ENCODE peak calls at places on chromosomes 5 and 9, in five cellular contexts. M is kidney, Y is body of pancreas, V is lower lobe of right lung, H is fibroblast of lung. L is an unnamed sample.

GRCh38 chr9:32487981-32488380 is 38.0 kb downstream of the RIGI start:
- DNase-seq in V (no peak), H (peak; percentile 77), Y (no peak), M (no peak), L (no peak)

GRCh38 chr5:42985129-42986037 is 54.7 kb downstream of the ANXA2R start:
- DNase-seq in M (no peak), H (peak; percentile 86), Y (no peak), V (no peak), L (no peak)

GRCh38 chr5:119515192-119515591 is 62.9 kb downstream of the HSD17B4 start:
- DNase-seq in Y (no peak), V (no peak), M (no peak), H (peak; percentile 52), L (no peak)

GRCh38 chr9:131500939-131501541 is 1.7 kb upstream of the POMT1 start:
- DNase-seq in M (no peak), Y (no peak), H (peak; percentile 67), V (no peak), L (no peak)

GRCh38 chr5:122156724-122157325 is 27.5 kb downstream of the ZNF474 start:
- DNase-seq in M (no peak), Y (no peak), V (no peak), H (peak; percentile 58), L (peak; percentile 25)

GRCh38 chr5:112965733-112966306 is 10.8 kb upstream of the DCP2 start:
- DNase-seq in H (no peak), V (no peak), M (no peak), Y (no peak), L (no peak)

GRCh38 chr5:102388235-102388634 is 92.2 kb upstream of the SLCO4C1 start:
- DNase-seq in V (no peak), M (no peak), H (no peak), Y (no peak), L (no peak)

GRCh38 chr9:135272608-135273007 is 185.1 kb downstream of the OLFM1 start:
- DNase-seq in M (peak; percentile 34), H (no peak), V (no peak), Y (no peak), L (no peak)

GRCh38 chr5:113043491-113043931 is 66.9 kb downstream of the DCP2 start:
- DNase-seq in M (peak; percentile 63), V (no peak), H (peak; percentile 51), Y (peak; percentile 34), L (peak; percentile 81)

GRCh38 chr9:121220996-121221671 is 19.5 kb upstream of the RAB14 start:
- DNase-seq in H (no peak), Y (no peak), M (no peak), V (no peak), L (no peak)

GRCh38 chr9:84230355-84231136 is 110.0 kb downstream of the SLC28A3 start:
- DNase-seq in V (no peak), H (peak; percentile 35), Y (no peak), M (no peak), L (no peak)

GRCh38 chr9:132673355-132673754 is 3.1 kb downstream of the GTF3C4 start:
- DNase-seq in M (no peak), V (no peak), H (peak; percentile 61), Y (no peak), L (no peak)

GRCh38 chr9:132677976-132678375 is 7.7 kb downstream of the GTF3C4 start:
- DNase-seq in M (no peak), H (no peak), Y (no peak), V (no peak), L (no peak)

GRCh38 chr9:132672413-132672690 is 2.1 kb downstream of the GTF3C4 start:
- DNase-seq in V (no peak), M (no peak), H (peak; percentile 29), Y (no peak), L (no peak)

GRCh38 chr9:132671620-132672412 is 1.6 kb downstream of the GTF3C4 start:
- DNase-seq in M (no peak), H (no peak), Y (no peak), V (no peak), L (no peak)

GRCh38 chr9:132674485-132674884 is 4.2 kb downstream of the GTF3C4 start:
- DNase-seq in V (no peak), H (no peak), M (no peak), Y (no peak), L (no peak)
- H3K4me3 ChIP-seq in V (no peak overlapping the region), H (no peak overlapping the region), M (no peak overlapping the region), Y (no peak overlapping the region), L (no peak overlapping the region)

GRCh38 chr5:72857396-72857795 is 40.9 kb downstream of the TNPO1 start:
- DNase-seq in Y (no peak), M (no peak), V (no peak), H (no peak), L (no peak)

GRCh38 chr5:72859127-72859526 is 42.7 kb downstream of the TNPO1 start:
- DNase-seq in M (no peak), V (no peak), Y (no peak), H (no peak), L (no peak)

GRCh38 chr5:72855821-72856220 is 39.4 kb downstream of the TNPO1 start:
- DNase-seq in Y (no peak), M (no peak), H (no peak), V (no peak), L (no peak)

GRCh38 chr5:72860499-72860898 is 44.0 kb downstream of the TNPO1 start:
- DNase-seq in M (no peak), Y (no peak), V (no peak), H (peak; percentile 82), L (no peak)
- H3K36me3 ChIP-seq in M (peaks cover 15% of the 10 kb centered on the region), Y (no peaks in the 10 kb centered on the region), V (peaks cover 75% of the 10 kb centered on the region), H (peaks cover 14% of the 10 kb centered on the region), L (peaks cover 95% of the 10 kb centered on the region)

GRCh38 chr5:160118349-160119141 is 705 bp downstream of the PWWP2A start:
- DNase-seq in Y (peak; percentile 45), V (peak; percentile 76), H (no peak), M (no peak), L (peak; percentile 51)
- TF ChIP-seq CTCF in Y (no peak), V (no peak), H (no peak), M (no peak), L (no peak)

GRCh38 chr9:2299156-2299842 is 284.2 kb downstream of the SMARCA2 start:
- DNase-seq in Y (peak; percentile 74), V (peak; percentile 75), H (no peak), M (no peak), L (no peak)

GRCh38 chr9:2298217-2298616 is 283.1 kb downstream of the SMARCA2 start:
- DNase-seq in Y (no peak), V (no peak), M (no peak), H (no peak), L (no peak)

GRCh38 chr9:2302606-2303005 is 287.5 kb downstream of the SMARCA2 start:
- DNase-seq in Y (no peak), M (no peak), V (no peak), H (no peak), L (no peak)

GRCh38 chr9:2297771-2298170 is 282.6 kb downstream of the SMARCA2 start:
- DNase-seq in V (no peak), Y (no peak), M (no peak), H (no peak), L (no peak)

DNA sequence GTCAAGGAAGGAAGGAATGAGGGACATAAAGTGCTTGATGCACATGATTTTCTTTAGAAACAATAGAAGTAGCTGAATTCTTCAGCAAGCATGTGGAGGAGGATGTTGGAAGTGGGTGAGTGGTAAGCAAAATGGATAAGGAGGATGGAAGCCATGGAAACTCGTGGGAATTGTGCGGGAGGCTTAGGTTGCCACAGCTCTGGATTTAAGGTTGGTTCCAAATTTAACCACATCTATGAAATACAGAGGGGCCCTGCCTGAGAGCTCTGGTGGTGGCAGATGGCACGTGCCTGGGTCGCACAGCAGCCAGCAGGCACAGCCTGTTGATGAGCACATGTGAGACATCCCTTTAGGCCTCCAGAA is 284.7 kb downstream of the SMARCA2 start:
- DNase-seq in V (no peak), Y (no peak), H (no peak), M (no peak), L (no peak)
- H3K4me3 ChIP-seq in V (no peak overlapping the region), Y (no peak overlapping the region), H (no peak overlapping the region), M (no peak overlapping the region), L (no peak overlapping the region)

GRCh38 chr9:37921168-37921510 is 17.2 kb upstream of the SLC25A51 start:
- DNase-seq in Y (no peak), H (no peak), V (no peak), M (no peak), L (no peak)

GRCh38 chr9:37919166-37919955 is 15.4 kb upstream of the SLC25A51 start:
- DNase-seq in V (no peak), H (no peak), M (no peak), Y (no peak), L (no peak)

GRCh38 chr9:37919956-37920335 is 16.0 kb upstream of the SLC25A51 start:
- DNase-seq in Y (no peak), H (no peak), M (no peak), V (no peak), L (no peak)

GRCh38 chr9:37921546-37922300 is 17.8 kb upstream of the SLC25A51 start:
- DNase-seq in Y (peak; percentile 13), M (no peak), H (peak; percentile 85), V (no peak), L (no peak)

DNA sequence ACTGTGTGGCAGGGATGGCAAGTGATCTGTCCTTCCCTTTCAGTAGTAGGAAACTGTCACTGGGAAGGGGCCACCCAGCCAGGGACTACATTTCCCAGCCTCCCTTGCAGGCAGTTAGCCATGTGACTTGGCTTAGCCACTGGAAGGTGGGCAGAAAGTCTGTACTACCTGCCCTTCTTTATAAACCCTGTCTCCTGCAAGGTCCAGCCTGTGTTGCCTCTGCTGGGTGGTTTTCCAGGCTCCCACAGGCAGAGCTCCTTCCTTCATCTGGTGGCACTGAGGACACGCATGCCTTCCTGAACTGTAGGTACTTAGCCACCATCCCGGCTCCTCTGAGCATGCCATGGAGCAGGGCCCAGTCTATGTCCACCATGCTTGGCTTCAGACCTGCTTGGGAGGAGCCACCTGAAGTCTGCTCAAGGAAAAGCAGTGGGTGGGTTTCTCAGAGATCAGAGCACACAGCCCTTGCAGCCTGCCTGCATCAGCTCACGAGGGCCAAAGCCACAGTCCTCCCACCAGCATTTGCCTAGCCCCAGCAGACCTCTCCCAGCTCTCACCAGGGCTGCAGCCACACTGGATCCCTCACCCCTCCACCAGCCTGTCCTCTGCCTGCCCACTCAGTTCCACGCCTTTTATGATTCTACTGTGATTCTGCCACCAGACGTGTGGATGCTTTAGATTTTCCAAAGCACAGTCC is 16.7 kb upstream of the SLC25A51 start:
- DNase-seq in V (no peak), Y (peak; percentile 28), M (no peak), H (no peak), L (no peak)
- H3K36me3 ChIP-seq in V (peaks cover 20% of the 10 kb centered on the region), Y (no peaks in the 10 kb centered on the region), M (peaks cover 2% of the 10 kb centered on the region), H (peaks cover 23% of the 10 kb centered on the region), L (peaks cover 20% of the 10 kb centered on the region)